ENCODE peak calls at places on chromosome 22, in five cellular contexts. H is coronary artery, B is astrocyte of the hippocampus, N is AG04449, D is NCI-H2029 treated with DMSO at 0.1 percent for 48 hours. C is an unnamed sample.
A peak's percentile ranks its signal among the peaks of the same experiment; 100 is the strongest.

GRCh38 chr22:23910496-23911190 is 16.5 kb downstream of the MIF start:
- DNase-seq in N (no peak), B (no peak), D (no peak), H (no peak), C (no peak)

GRCh38 chr22:37518509-37519267 is 527 bp downstream of the CARD10 start:
- DNase-seq in B (peak; percentile 53), N (no peak), H (no peak), D (no peak), C (no peak)

GRCh38 chr22:41398921-41399320 is 17.2 kb downstream of the TEF start:
- DNase-seq in N (no peak), B (no peak), D (no peak), H (no peak), C (no peak)

GRCh38 chr22:44192098-44192810 is 11.5 kb downstream of the PARVG start:
- DNase-seq in D (no peak), B (no peak), N (no peak), H (no peak), C (no peak)

GRCh38 chr22:33018232-33018864 is 39.8 kb downstream of the SYN3 start:
- DNase-seq in B (peak; percentile 70), N (no peak), H (no peak), D (peak; percentile 7), C (peak; percentile 46)

GRCh38 chr22:39808087-39808486 is 85.5 kb downstream of the ENTHD1 start:
- DNase-seq in H (no peak), N (no peak), D (no peak), B (no peak), C (peak; percentile 17)

GRCh38 chr22:50738649-50739227 is 734 bp downstream of the ACR start:
- DNase-seq in B (no peak), N (no peak), D (no peak), H (no peak), C (no peak)

GRCh38 chr22:32073823-32074380 is 30.8 kb downstream of the SLC5A1 start:
- DNase-seq in H (no peak), B (no peak), D (no peak), N (no peak), C (no peak)

GRCh38 chr22:21009638-21010425 is 5.1 kb upstream of the P2RX6 start:
- DNase-seq in N (no peak), H (no peak), B (peak; percentile 84), D (no peak), C (peak; percentile 46)

C was measured in M059J.